ENCODE peak calls at places on chromosomes 5 and 9, in five cellular contexts. One of them, this sample, is unnamed.

GRCh38 chr9:87800456-87800855 is 74.5 kb downstream of the CTSL start:
- DNase-seq in A549: no peak
- DNase-seq in HFFc6: no peak
- DNase-seq in HCT116: no peak
- DNase-seq in endothelial cell: no peak
- DNase-seq in this sample: no peak

GRCh38 chr5:23507278-23507685 is at the start of gene PRDM9:
- DNase-seq in A549: peak
- DNase-seq in HFFc6: no peak
- DNase-seq in HCT116: no peak
- DNase-seq in endothelial cell: no peak
- DNase-seq in this sample: peak

GRCh38 chr5:98069876-98070512 is 703.5 kb upstream of the RGMB start:
- DNase-seq in A549: no peak
- DNase-seq in HFFc6: no peak
- DNase-seq in HCT116: no peak
- DNase-seq in endothelial cell: no peak
- DNase-seq in this sample: peak

GRCh38 chr5:176543428-176544182 is 5.5 kb upstream of the CDHR2 start:
- DNase-seq in A549: peak
- DNase-seq in HFFc6: no peak
- DNase-seq in HCT116: no peak
- DNase-seq in endothelial cell: no peak
- DNase-seq in this sample: peak

GRCh38 chr5:7392401-7393024 is 3.4 kb upstream of the ADCY2 start:
- DNase-seq in A549: peak
- DNase-seq in HFFc6: peak
- DNase-seq in HCT116: no peak
- DNase-seq in endothelial cell: peak
- DNase-seq in this sample: peak

GRCh38 chr9:130282000-130282700 is 16.6 kb downstream of the HMCN2 start:
- DNase-seq in A549: no peak
- DNase-seq in HFFc6: no peak
- DNase-seq in HCT116: no peak
- DNase-seq in endothelial cell: no peak
- DNase-seq in this sample: no peak

GRCh38 chr5:176881021-176881749 is 18.0 kb downstream of the HK3 start:
- DNase-seq in A549: no peak
- DNase-seq in HFFc6: no peak
- DNase-seq in HCT116: no peak
- DNase-seq in endothelial cell: no peak
- DNase-seq in this sample: no peak

GRCh38 chr9:131334568-131335105 is 45.1 kb downstream of the PLPP7 start:
- DNase-seq in A549: no peak
- DNase-seq in HFFc6: no peak
- DNase-seq in HCT116: no peak
- DNase-seq in endothelial cell: no peak
- DNase-seq in this sample: no peak

GRCh38 chr5:27015758-27016157 is 22.6 kb downstream of the CDH9 start:
- DNase-seq in A549: no peak
- DNase-seq in HFFc6: no peak
- DNase-seq in HCT116: no peak
- DNase-seq in endothelial cell: no peak
- DNase-seq in this sample: no peak

GRCh38 chr9:110427497-110428104 is 89.9 kb upstream of the TXNDC8 start:
- DNase-seq in A549: peak
- DNase-seq in HFFc6: peak
- DNase-seq in HCT116: peak
- DNase-seq in endothelial cell: peak
- DNase-seq in this sample: peak

GRCh38 chr5:130471-131175 is 38.7 kb downstream of the PLEKHG4B start:
- DNase-seq in A549: no peak
- DNase-seq in HFFc6: peak
- DNase-seq in HCT116: no peak
- DNase-seq in endothelial cell: no peak
- DNase-seq in this sample: peak

GRCh38 chr5:14720236-14720923 is 55.9 kb downstream of the OTULIN start:
- DNase-seq in A549: no peak
- DNase-seq in HFFc6: peak
- DNase-seq in HCT116: no peak
- DNase-seq in endothelial cell: no peak
- DNase-seq in this sample: peak

GRCh38 chr5:178104492-178104891 is 8.8 kb upstream of the N4BP3 start:
- DNase-seq in A549: no peak
- DNase-seq in HFFc6: no peak
- DNase-seq in HCT116: no peak
- DNase-seq in endothelial cell: no peak
- DNase-seq in this sample: no peak

GRCh38 chr9:107637421-107638420 is 148.2 kb upstream of the KLF4 start:
- DNase-seq in A549: peak
- DNase-seq in HFFc6: peak
- DNase-seq in HCT116: no peak
- DNase-seq in endothelial cell: peak
- DNase-seq in this sample: peak

GRCh38 chr9:580652-581342 is 260.7 kb upstream of the DMRT1 start:
- DNase-seq in A549: no peak
- DNase-seq in HFFc6: no peak
- DNase-seq in HCT116: no peak
- DNase-seq in endothelial cell: no peak
- DNase-seq in this sample: no peak

GRCh38 chr9:130232899-130233586 is 32.5 kb upstream of the HMCN2 start:
- DNase-seq in A549: no peak
- DNase-seq in HFFc6: no peak
- DNase-seq in HCT116: no peak
- DNase-seq in endothelial cell: no peak
- DNase-seq in this sample: no peak

GRCh38 chr9:78601957-78602565 is 305.1 kb downstream of the PSAT1 start:
- DNase-seq in A549: no peak
- DNase-seq in HFFc6: peak
- DNase-seq in HCT116: peak
- DNase-seq in endothelial cell: peak
- DNase-seq in this sample: peak

GRCh38 chr5:163503106-163504090 is 2.0 kb upstream of the MAT2B start:
- DNase-seq in A549: peak
- DNase-seq in HFFc6: peak
- DNase-seq in HCT116: peak
- DNase-seq in endothelial cell: peak
- DNase-seq in this sample: peak

GRCh38 chr9:93826209-93826608 is 128.9 kb downstream of the BARX1 start:
- DNase-seq in A549: no peak
- DNase-seq in HFFc6: no peak
- DNase-seq in HCT116: no peak
- DNase-seq in endothelial cell: peak
- DNase-seq in this sample: no peak
- TF ChIP-seq CTCF in A549: peak
- TF ChIP-seq CTCF in HFFc6: peak
- TF ChIP-seq CTCF in HCT116: peak
- TF ChIP-seq CTCF in endothelial cell: peak
- TF ChIP-seq CTCF in this sample: peak

GRCh38 chr5:79014631-79015030 is 29.5 kb upstream of the ARSB start:
- DNase-seq in A549: no peak
- DNase-seq in HFFc6: no peak
- DNase-seq in HCT116: no peak
- DNase-seq in endothelial cell: no peak
- DNase-seq in this sample: no peak

GRCh38 chr5:79008362-79008761 is 23.3 kb upstream of the ARSB start:
- DNase-seq in A549: no peak
- DNase-seq in HFFc6: no peak
- DNase-seq in HCT116: no peak
- DNase-seq in endothelial cell: no peak
- DNase-seq in this sample: no peak

GRCh38 chr5:79005939-79006338 is 20.8 kb upstream of the ARSB start:
- DNase-seq in A549: no peak
- DNase-seq in HFFc6: no peak
- DNase-seq in HCT116: no peak
- DNase-seq in endothelial cell: no peak
- DNase-seq in this sample: no peak

GRCh38 chr5:79011869-79012268 is 26.8 kb upstream of the ARSB start:
- DNase-seq in A549: no peak
- DNase-seq in HFFc6: no peak
- DNase-seq in HCT116: no peak
- DNase-seq in endothelial cell: no peak
- DNase-seq in this sample: no peak

GRCh38 chr5:79011219-79011836 is 26.2 kb upstream of the ARSB start:
- DNase-seq in A549: no peak
- DNase-seq in HFFc6: peak
- DNase-seq in HCT116: no peak
- DNase-seq in endothelial cell: no peak
- DNase-seq in this sample: peak
- TF ChIP-seq CTCF in A549: no peak
- TF ChIP-seq CTCF in HFFc6: peak
- TF ChIP-seq CTCF in HCT116: peak
- TF ChIP-seq CTCF in endothelial cell: no peak
- TF ChIP-seq CTCF in this sample: peak

DNA sequence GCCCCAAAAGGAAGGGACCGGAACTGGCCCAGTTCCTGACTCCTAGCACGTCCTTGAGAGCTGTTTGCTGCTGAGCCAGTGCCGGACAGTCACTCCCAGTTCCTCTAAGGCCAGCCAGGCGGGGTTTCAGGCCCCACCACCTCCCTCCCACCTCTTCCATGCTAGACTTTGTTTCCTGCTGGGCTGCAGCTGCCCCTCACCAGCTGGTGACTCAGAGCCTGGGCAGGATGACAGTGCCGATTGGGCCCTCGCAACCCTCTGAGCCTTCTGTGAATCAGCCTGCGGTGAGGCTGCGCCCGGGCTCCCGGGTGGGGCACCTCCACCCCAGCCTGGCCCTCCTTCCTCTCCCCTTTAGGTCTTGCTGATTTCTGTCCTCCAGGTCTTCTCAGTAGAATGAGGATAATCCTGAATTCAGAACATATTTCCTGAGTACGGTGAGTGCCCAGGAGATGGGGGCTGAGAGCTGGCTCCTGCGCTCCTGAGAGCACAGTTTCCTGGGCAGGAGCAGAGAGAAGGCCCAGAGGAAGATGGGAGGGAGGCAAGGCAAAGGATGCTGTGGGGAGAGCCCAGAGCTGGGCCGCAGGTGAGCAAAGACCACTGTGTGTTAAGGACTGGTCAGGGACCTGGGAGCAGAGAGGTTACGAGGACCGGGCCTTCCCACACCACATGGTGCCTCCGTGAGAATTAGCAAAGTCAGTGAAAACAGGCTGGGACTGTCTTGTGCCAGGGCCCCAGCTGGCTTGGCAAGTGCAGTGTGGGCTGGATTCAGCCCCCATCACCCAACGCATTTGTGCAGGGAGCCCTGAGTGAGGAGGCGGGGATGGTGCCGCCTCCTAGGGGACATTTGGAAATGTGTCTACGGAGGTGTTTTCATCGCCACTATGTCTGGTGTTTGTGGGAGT is 32.9 kb upstream of the STXBP1 start:
- DNase-seq in A549: peak
- DNase-seq in HFFc6: peak
- DNase-seq in HCT116: peak
- DNase-seq in endothelial cell: peak
- DNase-seq in this sample: peak
- TF ChIP-seq CTCF in A549: peak
- TF ChIP-seq CTCF in HFFc6: peak
- TF ChIP-seq CTCF in HCT116: peak
- TF ChIP-seq CTCF in endothelial cell: peak
- TF ChIP-seq CTCF in this sample: peak

GRCh38 chr5:57335092-57335491 is 147.5 kb downstream of the ACTBL2 start:
- DNase-seq in A549: peak
- DNase-seq in HFFc6: peak
- DNase-seq in HCT116: no peak
- DNase-seq in endothelial cell: no peak
- DNase-seq in this sample: peak

GRCh38 chr5:57338849-57339340 is 143.7 kb downstream of the ACTBL2 start:
- DNase-seq in A549: no peak
- DNase-seq in HFFc6: no peak
- DNase-seq in HCT116: no peak
- DNase-seq in endothelial cell: no peak
- DNase-seq in this sample: no peak

GRCh38 chr5:57341380-57341979 is 141.1 kb downstream of the ACTBL2 start:
- DNase-seq in A549: no peak
- DNase-seq in HFFc6: no peak
- DNase-seq in HCT116: no peak
- DNase-seq in endothelial cell: no peak
- DNase-seq in this sample: no peak

GRCh38 chr5:57340681-57341080 is 141.9 kb downstream of the ACTBL2 start:
- DNase-seq in A549: no peak
- DNase-seq in HFFc6: no peak
- DNase-seq in HCT116: no peak
- DNase-seq in endothelial cell: no peak
- DNase-seq in this sample: no peak

DNA sequence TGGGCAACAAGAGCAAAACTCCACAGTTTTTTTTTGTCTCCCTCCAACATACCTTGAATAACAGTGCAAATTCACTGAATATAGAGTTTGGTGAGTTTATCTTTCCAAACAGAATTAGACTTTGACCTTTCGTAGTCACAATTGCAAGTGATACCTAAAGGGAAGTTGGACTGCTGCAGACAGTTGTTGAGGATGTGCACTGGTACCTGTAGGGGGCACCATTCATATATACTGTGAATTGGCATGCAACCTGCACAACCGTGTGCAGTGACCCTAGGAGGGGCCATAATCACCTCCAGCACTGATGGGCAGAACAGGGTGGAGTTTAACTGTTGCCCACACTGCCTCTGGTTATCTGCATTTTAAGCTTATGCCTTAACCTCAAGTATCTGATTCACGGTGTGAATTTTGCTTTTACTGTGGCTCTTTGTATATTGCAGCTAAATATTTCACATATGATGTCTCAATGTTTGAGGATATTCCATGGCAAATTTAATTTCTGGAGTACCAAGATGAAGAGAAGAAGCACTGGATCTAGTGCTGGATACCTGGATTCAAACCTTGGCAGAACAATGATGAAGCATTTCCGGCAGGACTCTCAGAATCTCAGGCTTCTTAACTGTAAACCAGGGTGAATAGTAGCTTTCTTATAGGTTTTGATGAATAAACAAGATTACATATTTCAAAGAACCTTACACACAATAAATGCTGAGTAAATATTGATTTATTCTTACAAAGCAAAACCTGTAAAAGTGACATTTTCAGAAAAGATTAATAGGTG is 144.4 kb downstream of the ACTBL2 start:
- DNase-seq in A549: peak
- DNase-seq in HFFc6: peak
- DNase-seq in HCT116: peak
- DNase-seq in endothelial cell: peak
- DNase-seq in this sample: no peak
- TF ChIP-seq CTCF in A549: peak
- TF ChIP-seq CTCF in HFFc6: peak
- TF ChIP-seq CTCF in HCT116: peak
- TF ChIP-seq CTCF in endothelial cell: peak
- TF ChIP-seq CTCF in this sample: peak

GRCh38 chr5:104283158-104283557 is 720.6 kb upstream of the NUDT12 start:
- DNase-seq in A549: no peak
- DNase-seq in HFFc6: no peak
- DNase-seq in HCT116: no peak
- DNase-seq in endothelial cell: no peak
- DNase-seq in this sample: no peak
- TF ChIP-seq CTCF in A549: no peak
- TF ChIP-seq CTCF in HFFc6: no peak
- TF ChIP-seq CTCF in HCT116: no peak
- TF ChIP-seq CTCF in endothelial cell: no peak
- TF ChIP-seq CTCF in this sample: no peak

GRCh38 chr5:60670764-60671163 is 29.2 kb downstream of the DEPDC1B start:
- DNase-seq in A549: no peak
- DNase-seq in HFFc6: no peak
- DNase-seq in HCT116: no peak
- DNase-seq in endothelial cell: no peak
- DNase-seq in this sample: no peak
- TF ChIP-seq CTCF in A549: no peak
- TF ChIP-seq CTCF in HFFc6: no peak
- TF ChIP-seq CTCF in HCT116: no peak
- TF ChIP-seq CTCF in endothelial cell: no peak
- TF ChIP-seq CTCF in this sample: no peak